ENCODE peak calls at places on chromosomes 3 and 15, in ten cellular contexts. Q, J, H, T, G, V, N, E, M and F are unnamed samples.

GRCh38 chr3:111758642-111759041 is 100.4 kb upstream of the PHLDB2 start:
- DNase-seq in Q (no peak), J (no peak), H (peak; percentile 29), T (no peak), G (no peak), V (no peak), N (no peak), E (no peak), M (no peak), F (no peak)

GRCh38 chr15:42371125-42371524 is 11.8 kb downstream of the CAPN3 start:
- DNase-seq in Q (no peak), J (no peak), H (no peak), T (no peak), G (peak; percentile 4), V (no peak), N (no peak), E (peak; percentile 28), M (no peak), F (no peak)

GRCh38 chr3:141797819-141798405 is 34.7 kb downstream of the GRK7 start:
- DNase-seq in Q (no peak), J (no peak), H (no peak), T (no peak), G (no peak), V (no peak), N (no peak), E (no peak), M (no peak), F (no peak)

GRCh38 chr3:31523543-31523942 is 9.2 kb upstream of the STT3B start:
- DNase-seq in Q (no peak), J (no peak), H (no peak), T (no peak), G (no peak), V (peak; percentile 2), N (no peak), E (no peak), M (no peak), F (no peak)

GRCh38 chr15:70480196-70480856 is 283.0 kb downstream of the UACA start:
- DNase-seq in Q (no peak), J (no peak), H (peak; percentile 45), T (no peak), G (no peak), V (no peak), N (no peak), E (no peak), M (no peak), F (peak; percentile 34)

GRCh38 chr15:47603026-47603425 is 114.3 kb upstream of the SEMA6D start:
- DNase-seq in Q (no peak), J (no peak), H (peak; percentile 20), T (no peak), G (no peak), V (no peak), N (no peak), E (no peak), M (no peak), F (no peak)

GRCh38 chr3:112627419-112627818 is 13.5 kb downstream of the CCDC80 start:
- DNase-seq in Q (no peak), J (no peak), H (no peak), T (no peak), G (no peak), V (no peak), N (no peak), E (no peak), M (no peak), F (no peak)

GRCh38 chr3:73485877-73486311 is 138.8 kb downstream of the PDZRN3 start:
- DNase-seq in Q (no peak), J (no peak), H (no peak), T (no peak), G (no peak), V (peak; percentile 38), N (no peak), E (no peak), M (no peak), F (no peak)

GRCh38 chr3:88003115-88003755 is 55.6 kb downstream of the CGGBP1 start:
- DNase-seq in Q (peak; percentile 48), J (no peak), H (peak; percentile 13), T (peak; percentile 13), G (peak; percentile 50), V (peak; percentile 75), N (no peak), E (peak; percentile 45), M (no peak), F (no peak)

GRCh38 chr3:146134348-146135117 is 26.5 kb downstream of the PLOD2 start:
- DNase-seq in Q (no peak), J (no peak), H (no peak), T (peak; percentile 18), G (no peak), V (no peak), N (no peak), E (no peak), M (peak; percentile 77), F (no peak)

GRCh38 chr3:58116161-58116955 is 94.4 kb downstream of the DNASE1L3 start:
- DNase-seq in Q (no peak), J (no peak), H (no peak), T (no peak), G (no peak), V (no peak), N (no peak), E (no peak), M (no peak), F (peak; percentile 21)

GRCh38 chr15:92430067-92430435 is 36.4 kb downstream of the ST8SIA2 start:
- DNase-seq in Q (no peak), J (no peak), H (no peak), T (no peak), G (no peak), V (no peak), N (no peak), E (no peak), M (no peak), F (no peak)

GRCh38 chr3:9088431-9089353 is 125.4 kb upstream of the RAD18 start:
- DNase-seq in Q (no peak), J (no peak), H (peak; percentile 69), T (no peak), G (no peak), V (peak; percentile 4), N (no peak), E (peak; percentile 31), M (no peak), F (no peak)

GRCh38 chr15:27137127-27137526 is 166.1 kb downstream of the GABRG3 start:
- DNase-seq in Q (no peak), J (no peak), H (no peak), T (no peak), G (no peak), V (no peak), N (no peak), E (no peak), M (no peak), F (no peak)

GRCh38 chr3:141933421-141934300 is 57.2 kb downstream of the ATP1B3 start:
- DNase-seq in Q (no peak), J (no peak), H (no peak), T (no peak), G (no peak), V (no peak), N (no peak), E (no peak), M (peak; percentile 42), F (no peak)

GRCh38 chr3:43162573-43163084 is 56.8 kb upstream of the POMGNT2 start:
- DNase-seq in Q (no peak), J (no peak), H (no peak), T (no peak), G (no peak), V (no peak), N (no peak), E (no peak), M (no peak), F (peak; percentile 47)

GRCh38 chr3:13955084-13955483 is 75.2 kb upstream of the WNT7A start:
- DNase-seq in Q (no peak), J (no peak), H (no peak), T (no peak), G (no peak), V (no peak), N (no peak), E (no peak), M (no peak), F (no peak)

GRCh38 chr15:63072809-63073277 is 30.3 kb downstream of the TPM1 start:
- DNase-seq in Q (no peak), J (no peak), H (no peak), T (no peak), G (no peak), V (no peak), N (no peak), E (no peak), M (no peak), F (no peak)

GRCh38 chr15:77944002-77944867 is 133.3 kb downstream of the TBC1D2B start:
- DNase-seq in Q (peak; percentile 88), J (no peak), H (peak; percentile 51), T (peak; percentile 93), G (peak; percentile 13), V (peak; percentile 76), N (peak; percentile 18), E (peak; percentile 77), M (no peak), F (no peak)

GRCh38 chr3:197611255-197611654 is 55.5 kb upstream of the BDH1 start:
- DNase-seq in Q (no peak), J (no peak), H (no peak), T (no peak), G (no peak), V (no peak), N (no peak), E (no peak), M (no peak), F (no peak)

GRCh38 chr15:49023354-49023753 is 22.9 kb downstream of the SECISBP2L start:
- DNase-seq in Q (no peak), J (no peak), H (no peak), T (no peak), G (no peak), V (no peak), N (no peak), E (no peak), M (no peak), F (no peak)

GRCh38 chr3:127209155-127209839 is 16.4 kb downstream of the PRR23E start:
- DNase-seq in Q (no peak), J (no peak), H (no peak), T (peak; percentile 23), G (no peak), V (peak; percentile 92), N (no peak), E (no peak), M (no peak), F (no peak)

GRCh38 chr15:84908564-84908963 is 24.1 kb downstream of the SLC28A1 start:
- DNase-seq in Q (no peak), J (no peak), H (no peak), T (peak; percentile 37), G (no peak), V (no peak), N (no peak), E (no peak), M (no peak), F (no peak)

GRCh38 chr15:80906159-80906775 is 83.4 kb downstream of the MESD start:
- DNase-seq in Q (peak; percentile 43), J (no peak), H (peak; percentile 87), T (no peak), G (peak; percentile 44), V (peak; percentile 80), N (no peak), E (peak; percentile 13), M (peak; percentile 45), F (no peak)

GRCh38 chr3:181936774-181937173 is 225.0 kb downstream of the SOX2 start:
- DNase-seq in Q (no peak), J (no peak), H (no peak), T (no peak), G (no peak), V (no peak), N (no peak), E (no peak), M (no peak), F (no peak)

GRCh38 chr3:36591959-36592358 is 172.4 kb downstream of the DCLK3 start:
- DNase-seq in Q (no peak), J (no peak), H (no peak), T (no peak), G (no peak), V (no peak), N (no peak), E (no peak), M (no peak), F (no peak)

GRCh38 chr3:170967682-170968081 is 58.8 kb downstream of the SLC2A2 start:
- DNase-seq in Q (no peak), J (no peak), H (no peak), T (no peak), G (no peak), V (no peak), N (no peak), E (no peak), M (no peak), F (no peak)

GRCh38 chr3:36843065-36844051 is 79.0 kb upstream of the DCLK3 start:
- DNase-seq in Q (peak; percentile 56), J (no peak), H (peak; percentile 26), T (peak; percentile 60), G (peak; percentile 62), V (peak; percentile 54), N (no peak), E (peak; percentile 22), M (no peak), F (peak; percentile 14)